ENCODE peak calls at places on chromosomes 4 and X, in eight cellular contexts. A is H7; S is stimulated activated CD8-positive, alpha-beta memory T cell treated with anti-CD3 and anti-CD28 coated beads, Interleukin-7, amount 100 ng/mL, for 24 hours; Y is T47D; P is NCI-H1417; C is pancreas; F is T-helper 2 cell; G is central memory CD8-positive, alpha-beta T cell. E is an unnamed sample.

GRCh38 chrX:45850775-45851433 is 650.2 kb upstream of the DIPK2B start:
- DNase-seq in A (peak; percentile 44), S (no peak), Y (no peak), P (peak; percentile 85), C (peak; percentile 58), F (peak; percentile 5), G (no peak), E (no peak)

GRCh38 chr4:87179751-87180150 is 40.7 kb downstream of the KLHL8 start:
- DNase-seq in A (no peak), S (no peak), Y (no peak), P (no peak), C (no peak), F (no peak), G (no peak), E (no peak)

GRCh38 chr4:44446801-44447562 is 1.6 kb downstream of the KCTD8 start:
- DNase-seq in A (peak; percentile 46), S (no peak), Y (no peak), P (peak; percentile 68), C (peak; percentile 54), F (no peak), G (no peak), E (no peak)

GRCh38 chr4:43238556-43238955 is 346.0 kb downstream of the GRXCR1 start:
- DNase-seq in A (no peak), S (no peak), Y (no peak), P (no peak), C (no peak), F (no peak), G (no peak), E (no peak)

GRCh38 chr4:85884251-85884650 is 409.3 kb downstream of the ARHGAP24 start:
- DNase-seq in A (no peak), S (no peak), Y (no peak), P (no peak), C (no peak), F (no peak), G (no peak), E (no peak)

GRCh38 chrX:54182194-54182863 is 725 bp downstream of the FAM120C start:
- DNase-seq in A (peak; percentile 61), S (peak; percentile 41), Y (peak; percentile 36), P (peak; percentile 65), C (peak; percentile 75), F (peak; percentile 54), G (peak; percentile 27), E (no peak)

GRCh38 chr4:109472343-109472761 is 38.7 kb downstream of the SEC24B start:
- DNase-seq in A (no peak), S (no peak), Y (no peak), P (no peak), C (no peak), F (no peak), G (no peak), E (no peak)

GRCh38 chr4:139301821-139302611 is at the start of gene NDUFC1:
- DNase-seq in A (peak; percentile 80), S (no peak), Y (peak; percentile 18), P (peak; percentile 80), C (peak; percentile 69), F (peak; percentile 66), G (peak; percentile 49), E (no peak)

GRCh38 chrX:119401569-119401968 is 2.4 kb downstream of the SLC25A43 start:
- DNase-seq in A (no peak), S (no peak), Y (no peak), P (no peak), C (no peak), F (no peak), G (no peak), E (no peak)

GRCh38 chr4:108166441-108167315 is 2.1 kb downstream of the LEF1 start:
- DNase-seq in A (peak; percentile 76), S (no peak), Y (no peak), P (peak; percentile 85), C (peak; percentile 64), F (peak; percentile 51), G (no peak), E (no peak)

GRCh38 chrX:77119706-77120105 is 327.5 kb upstream of the FGF16 start:
- DNase-seq in A (no peak), S (no peak), Y (no peak), P (no peak), C (no peak), F (no peak), G (no peak), E (no peak)

GRCh38 chr4:133320576-133321170 is 171.6 kb downstream of the PCDH10 start:
- DNase-seq in A (peak; percentile 6), S (no peak), Y (peak; percentile 24), P (peak; percentile 70), C (no peak), F (no peak), G (no peak), E (no peak)

GRCh38 chrX:43968347-43968746 is 4.8 kb downstream of the NDP start:
- DNase-seq in A (no peak), S (no peak), Y (no peak), P (no peak), C (no peak), F (no peak), G (no peak), E (no peak)

GRCh38 chr4:143514432-143514831 is 930 bp downstream of the SMARCA5 start:
- DNase-seq in A (peak; percentile 33), S (no peak), Y (no peak), P (peak; percentile 81), C (peak; percentile 67), F (peak; percentile 9), G (no peak), E (no peak)

GRCh38 chrX:13666836-13667235 is 13.9 kb downstream of the TCEANC start:
- DNase-seq in A (no peak), S (no peak), Y (no peak), P (no peak), C (no peak), F (no peak), G (no peak), E (no peak)

GRCh38 chr4:159447296-159447695 is 344.4 kb downstream of the RAPGEF2 start:
- DNase-seq in A (no peak), S (no peak), Y (no peak), P (no peak), C (no peak), F (no peak), G (no peak), E (no peak)

GRCh38 chr4:123564758-123565346 is 168.3 kb downstream of the SPRY1 start:
- DNase-seq in A (peak; percentile 75), S (no peak), Y (peak; percentile 41), P (peak; percentile 78), C (no peak), F (no peak), G (no peak), E (no peak)

GRCh38 chrX:111435469-111435868 is 23.5 kb upstream of the DCX start:
- DNase-seq in A (no peak), S (no peak), Y (no peak), P (no peak), C (no peak), F (no peak), G (no peak), E (no peak)

GRCh38 chr4:101155368-101155767 is 192.0 kb downstream of the PPP3CA start:
- DNase-seq in A (no peak), S (no peak), Y (no peak), P (no peak), C (no peak), F (no peak), G (no peak), E (no peak)

GRCh38 chr4:124433044-124433443 is 279.5 kb downstream of the ANKRD50 start:
- DNase-seq in A (no peak), S (no peak), Y (no peak), P (no peak), C (no peak), F (no peak), G (no peak), E (no peak)

GRCh38 chr4:13240066-13240465 is 244.1 kb downstream of the RAB28 start:
- DNase-seq in A (no peak), S (no peak), Y (no peak), P (no peak), C (no peak), F (no peak), G (no peak), E (no peak)

GRCh38 chr4:177489847-177490246 is 47.6 kb upstream of the AGA start:
- DNase-seq in A (no peak), S (no peak), Y (no peak), P (no peak), C (no peak), F (no peak), G (no peak), E (no peak)

GRCh38 chr4:188262464-188262863 is 123.2 kb downstream of the TRIML1 start:
- DNase-seq in A (no peak), S (no peak), Y (no peak), P (no peak), C (no peak), F (no peak), G (no peak), E (no peak)

GRCh38 chrX:135000516-135000915 is 9.7 kb downstream of the SMIM10 start:
- DNase-seq in A (no peak), S (no peak), Y (no peak), P (no peak), C (no peak), F (no peak), G (no peak), E (no peak)

GRCh38 chr4:40473578-40474388 is 138.7 kb downstream of the CHRNA9 start:
- DNase-seq in A (no peak), S (no peak), Y (no peak), P (no peak), C (no peak), F (no peak), G (no peak), E (no peak)

E was measured in omental fat pad.